ENCODE peak calls at places on chromosomes 11 and 22, in seven cellular contexts. W, A, C, N, T, Q and J are unnamed samples.

GRCh38 chr22:20985720-20986119 is 3.6 kb downstream of the LZTR1 start:
- DNase-seq in W (no peak), A (no peak), C (no peak), N (no peak), T (no peak), Q (no peak), J (no peak)

GRCh38 chr11:12046636-12047236 is 38.3 kb upstream of the DKK3 start:
- DNase-seq in W (no peak), A (no peak), C (no peak), N (no peak), T (no peak), Q (no peak), J (no peak)

GRCh38 chr11:12835286-12835685 is 161.1 kb downstream of the TEAD1 start:
- DNase-seq in W (no peak), A (peak), C (no peak), N (no peak), T (no peak), Q (no peak), J (no peak)

GRCh38 chr22:39292002-39292401 is 27.4 kb downstream of the RPL3 start:
- DNase-seq in W (no peak), A (no peak), C (no peak), N (no peak), T (no peak), Q (no peak), J (no peak)

GRCh38 chr11:11075515-11076171 is 217.8 kb upstream of the ZBED5 start:
- DNase-seq in W (no peak), A (no peak), C (no peak), N (no peak), T (no peak), Q (no peak), J (no peak)

GRCh38 chr11:46330887-46331652 is 16.2 kb upstream of the DGKZ start:
- DNase-seq in W (no peak), A (no peak), C (no peak), N (no peak), T (no peak), Q (no peak), J (peak)

GRCh38 chr11:106473089-106473722 is 395.7 kb downstream of the AASDHPPT start:
- DNase-seq in W (peak), A (no peak), C (no peak), N (no peak), T (no peak), Q (peak), J (no peak)

GRCh38 chr11:126176853-126177470 is 34.5 kb downstream of the RPUSD4 start:
- DNase-seq in W (no peak), A (no peak), C (no peak), N (no peak), T (no peak), Q (no peak), J (no peak)

GRCh38 chr22:27685971-27686370 is 115.6 kb downstream of the MN1 start:
- DNase-seq in W (no peak), A (no peak), C (no peak), N (no peak), T (no peak), Q (no peak), J (no peak)

GRCh38 chr11:73980001-73980960 is 2.4 kb downstream of the UCP2 start:
- DNase-seq in W (peak), A (no peak), C (no peak), N (peak), T (peak), Q (peak), J (peak)

GRCh38 chr11:124313849-124314248 is at the start of gene OR8D1:
- DNase-seq in W (no peak), A (no peak), C (no peak), N (no peak), T (no peak), Q (no peak), J (no peak)